ENCODE peak calls at places on chromosomes 5 and 9, in four cellular contexts. One of them, this sample, is unnamed.

GRCh38 chr9:77003366-77003765 is 16.1 kb upstream of the FOXB2 start:
- DNase-seq in ovary: no peak
- DNase-seq in colonic mucosa: no peak
- DNase-seq in NCI-H748 treated with DMSO at 0.1 percent for 48 hours: no peak
- DNase-seq in this sample: no peak

GRCh38 chr5:133406208-133406607 is 206.1 kb downstream of the FSTL4 start:
- DNase-seq in ovary: no peak
- DNase-seq in colonic mucosa: no peak
- DNase-seq in NCI-H748 treated with DMSO at 0.1 percent for 48 hours: no peak
- DNase-seq in this sample: no peak

GRCh38 chr9:29214162-29214520 is 1640.9 kb upstream of the C9orf72 start:
- DNase-seq in ovary: no peak
- DNase-seq in colonic mucosa: no peak
- DNase-seq in NCI-H748 treated with DMSO at 0.1 percent for 48 hours: peak
- DNase-seq in this sample: peak

GRCh38 chr9:34501889-34502425 is 20.8 kb downstream of the ENHO start:
- DNase-seq in ovary: peak
- DNase-seq in colonic mucosa: no peak
- DNase-seq in NCI-H748 treated with DMSO at 0.1 percent for 48 hours: no peak
- DNase-seq in this sample: no peak

GRCh38 chr5:135456238-135457099 is 4.3 kb upstream of the TIFAB start:
- DNase-seq in ovary: no peak
- DNase-seq in colonic mucosa: no peak
- DNase-seq in NCI-H748 treated with DMSO at 0.1 percent for 48 hours: no peak
- DNase-seq in this sample: no peak

GRCh38 chr5:82387041-82387818 is 109.1 kb upstream of the RPS23 start:
- DNase-seq in ovary: no peak
- DNase-seq in colonic mucosa: no peak
- DNase-seq in NCI-H748 treated with DMSO at 0.1 percent for 48 hours: peak
- DNase-seq in this sample: no peak

GRCh38 chr9:37413311-37413710 is 9.2 kb upstream of the GRHPR start:
- DNase-seq in ovary: no peak
- DNase-seq in colonic mucosa: no peak
- DNase-seq in NCI-H748 treated with DMSO at 0.1 percent for 48 hours: no peak
- DNase-seq in this sample: no peak

GRCh38 chr9:133054966-133055365 is 6.8 kb upstream of the CEL start:
- DNase-seq in ovary: no peak
- DNase-seq in colonic mucosa: no peak
- DNase-seq in NCI-H748 treated with DMSO at 0.1 percent for 48 hours: no peak
- DNase-seq in this sample: no peak

GRCh38 chr9:134301387-134302129 is 24.7 kb upstream of the RXRA start:
- DNase-seq in ovary: no peak
- DNase-seq in colonic mucosa: no peak
- DNase-seq in NCI-H748 treated with DMSO at 0.1 percent for 48 hours: no peak
- DNase-seq in this sample: no peak

GRCh38 chr9:79603222-79603925 is 31.6 kb downstream of the TLE4 start:
- DNase-seq in ovary: no peak
- DNase-seq in colonic mucosa: no peak
- DNase-seq in NCI-H748 treated with DMSO at 0.1 percent for 48 hours: no peak
- DNase-seq in this sample: no peak

GRCh38 chr9:130451509-130452388 is 7.0 kb downstream of the ASS1 start:
- DNase-seq in ovary: peak
- DNase-seq in colonic mucosa: peak
- DNase-seq in NCI-H748 treated with DMSO at 0.1 percent for 48 hours: peak
- DNase-seq in this sample: no peak

GRCh38 chr9:81999806-82000205 is 11.2 kb downstream of the SPATA31D1 start:
- DNase-seq in ovary: no peak
- DNase-seq in colonic mucosa: no peak
- DNase-seq in NCI-H748 treated with DMSO at 0.1 percent for 48 hours: peak
- DNase-seq in this sample: no peak

GRCh38 chr5:170513856-170514255 is 10.0 kb downstream of the KCNIP1 start:
- DNase-seq in ovary: no peak
- DNase-seq in colonic mucosa: no peak
- DNase-seq in NCI-H748 treated with DMSO at 0.1 percent for 48 hours: no peak
- DNase-seq in this sample: no peak

GRCh38 chr5:169695025-169695625 is 58.0 kb downstream of the DOCK2 start:
- DNase-seq in ovary: no peak
- DNase-seq in colonic mucosa: no peak
- DNase-seq in NCI-H748 treated with DMSO at 0.1 percent for 48 hours: no peak
- DNase-seq in this sample: no peak

GRCh38 chr9:116674210-116674980 is 12.7 kb upstream of the TRIM32 start:
- DNase-seq in ovary: no peak
- DNase-seq in colonic mucosa: no peak
- DNase-seq in NCI-H748 treated with DMSO at 0.1 percent for 48 hours: no peak
- DNase-seq in this sample: no peak

GRCh38 chr9:128355451-128355850 is 15.1 kb downstream of the SLC27A4 start:
- DNase-seq in ovary: no peak
- DNase-seq in colonic mucosa: no peak
- DNase-seq in NCI-H748 treated with DMSO at 0.1 percent for 48 hours: no peak
- DNase-seq in this sample: no peak

GRCh38 chr9:72554221-72554641 is 32.8 kb downstream of the TMC1 start:
- DNase-seq in ovary: no peak
- DNase-seq in colonic mucosa: no peak
- DNase-seq in NCI-H748 treated with DMSO at 0.1 percent for 48 hours: no peak
- DNase-seq in this sample: no peak

GRCh38 chr9:128254855-128255759 is 20.7 kb downstream of the GOLGA2 start:
- DNase-seq in ovary: peak
- DNase-seq in colonic mucosa: peak
- DNase-seq in NCI-H748 treated with DMSO at 0.1 percent for 48 hours: peak
- DNase-seq in this sample: peak

GRCh38 chr5:170353011-170353890 is 35.9 kb downstream of the KCNMB1 start:
- DNase-seq in ovary: no peak
- DNase-seq in colonic mucosa: no peak
- DNase-seq in NCI-H748 treated with DMSO at 0.1 percent for 48 hours: no peak
- DNase-seq in this sample: no peak

GRCh38 chr5:150644058-150644457 is 3.6 kb downstream of the SYNPO start:
- DNase-seq in ovary: no peak
- DNase-seq in colonic mucosa: no peak
- DNase-seq in NCI-H748 treated with DMSO at 0.1 percent for 48 hours: no peak
- DNase-seq in this sample: no peak

GRCh38 chr5:174317261-174317894 is 271.9 kb downstream of the NSG2 start:
- DNase-seq in ovary: no peak
- DNase-seq in colonic mucosa: no peak
- DNase-seq in NCI-H748 treated with DMSO at 0.1 percent for 48 hours: peak
- DNase-seq in this sample: peak

GRCh38 chr9:77020438-77021264 is 1.2 kb downstream of the FOXB2 start:
- DNase-seq in ovary: no peak
- DNase-seq in colonic mucosa: no peak
- DNase-seq in NCI-H748 treated with DMSO at 0.1 percent for 48 hours: no peak
- DNase-seq in this sample: no peak

GRCh38 chr5:5957737-5958136 is 420.6 kb downstream of the MED10 start:
- DNase-seq in ovary: no peak
- DNase-seq in colonic mucosa: no peak
- DNase-seq in NCI-H748 treated with DMSO at 0.1 percent for 48 hours: no peak
- DNase-seq in this sample: no peak

GRCh38 chr9:135858491-135859185 is 48.7 kb downstream of the CAMSAP1 start:
- DNase-seq in ovary: no peak
- DNase-seq in colonic mucosa: no peak
- DNase-seq in NCI-H748 treated with DMSO at 0.1 percent for 48 hours: no peak
- DNase-seq in this sample: no peak

GRCh38 chr5:73215891-73216610 is 43.1 kb downstream of the TMEM174 start:
- DNase-seq in ovary: peak
- DNase-seq in colonic mucosa: peak
- DNase-seq in NCI-H748 treated with DMSO at 0.1 percent for 48 hours: peak
- DNase-seq in this sample: peak

GRCh38 chr9:116653580-116654355 is 33.3 kb upstream of the TRIM32 start:
- DNase-seq in ovary: no peak
- DNase-seq in colonic mucosa: no peak
- DNase-seq in NCI-H748 treated with DMSO at 0.1 percent for 48 hours: no peak
- DNase-seq in this sample: no peak

GRCh38 chr5:135543151-135543818 is 7.5 kb upstream of the NEUROG1 start:
- DNase-seq in ovary: no peak
- DNase-seq in colonic mucosa: no peak
- DNase-seq in NCI-H748 treated with DMSO at 0.1 percent for 48 hours: no peak
- DNase-seq in this sample: no peak

GRCh38 chr9:91898451-91899433 is 51.3 kb downstream of the ROR2 start:
- DNase-seq in ovary: no peak
- DNase-seq in colonic mucosa: peak
- DNase-seq in NCI-H748 treated with DMSO at 0.1 percent for 48 hours: peak
- DNase-seq in this sample: no peak

GRCh38 chr9:27625751-27626628 is 52.7 kb upstream of the C9orf72 start:
- DNase-seq in ovary: no peak
- DNase-seq in colonic mucosa: peak
- DNase-seq in NCI-H748 treated with DMSO at 0.1 percent for 48 hours: no peak
- DNase-seq in this sample: no peak

GRCh38 chr5:122885891-122886290 is 40.5 kb downstream of the SNX24 start:
- DNase-seq in ovary: no peak
- DNase-seq in colonic mucosa: no peak
- DNase-seq in NCI-H748 treated with DMSO at 0.1 percent for 48 hours: no peak
- DNase-seq in this sample: no peak

GRCh38 chr9:91347370-91347769 is 14.3 kb downstream of the AUH start:
- DNase-seq in ovary: no peak
- DNase-seq in colonic mucosa: no peak
- DNase-seq in NCI-H748 treated with DMSO at 0.1 percent for 48 hours: no peak
- DNase-seq in this sample: no peak

GRCh38 chr9:111477677-111478076 is 6.5 kb downstream of the ECPAS start:
- DNase-seq in ovary: no peak
- DNase-seq in colonic mucosa: no peak
- DNase-seq in NCI-H748 treated with DMSO at 0.1 percent for 48 hours: no peak
- DNase-seq in this sample: no peak

GRCh38 chr9:121956808-121957207 is 136.3 kb downstream of the TTLL11 start:
- DNase-seq in ovary: no peak
- DNase-seq in colonic mucosa: no peak
- DNase-seq in NCI-H748 treated with DMSO at 0.1 percent for 48 hours: no peak
- DNase-seq in this sample: no peak

GRCh38 chr9:119868694-119869093 is 499.5 kb upstream of the BRINP1 start:
- DNase-seq in ovary: no peak
- DNase-seq in colonic mucosa: no peak
- DNase-seq in NCI-H748 treated with DMSO at 0.1 percent for 48 hours: peak
- DNase-seq in this sample: no peak

GRCh38 chr9:127903557-127904475 is 4.4 kb upstream of the ST6GALNAC6 start:
- DNase-seq in ovary: peak
- DNase-seq in colonic mucosa: peak
- DNase-seq in NCI-H748 treated with DMSO at 0.1 percent for 48 hours: no peak
- DNase-seq in this sample: no peak

GRCh38 chr9:124621371-124622328 is 114.5 kb upstream of the NR5A1 start:
- DNase-seq in ovary: no peak
- DNase-seq in colonic mucosa: no peak
- DNase-seq in NCI-H748 treated with DMSO at 0.1 percent for 48 hours: no peak
- DNase-seq in this sample: no peak

This sample was measured in progenitor cell of endocrine pancreas.